ENCODE peak calls at places on chromosome 13, in ten cellular contexts. K, R, W, X, Z, L, T, H, A and U are unnamed samples.

GRCh38 chr13:43057653-43058317 is 34.4 kb downstream of the DNAJC15 start:
- DNase-seq in K (no peak), R (no peak), W (peak; percentile 2), X (no peak), Z (no peak), L (no peak), T (no peak), H (peak; percentile 23), A (no peak), U (peak; percentile 58)

GRCh38 chr13:47826481-47826880 is 174.6 kb downstream of the SUCLA2 start:
- DNase-seq in K (no peak), R (no peak), W (no peak), X (no peak), Z (no peak), L (no peak), T (peak; percentile 30), H (no peak), A (no peak), U (peak; percentile 17)

GRCh38 chr13:80462567-80462966 is 121.6 kb upstream of the SPRY2 start:
- DNase-seq in K (no peak), R (no peak), W (no peak), X (no peak), Z (no peak), L (no peak), T (no peak), H (no peak), A (no peak), U (no peak)

GRCh38 chr13:41520699-41521630 is 63.6 kb downstream of the RGCC start:
- DNase-seq in K (no peak), R (no peak), W (no peak), X (no peak), Z (no peak), L (no peak), T (peak; percentile 70), H (no peak), A (no peak), U (peak; percentile 19)

GRCh38 chr13:48942131-48942530 is 33.6 kb upstream of the FNDC3A start:
- DNase-seq in K (no peak), R (no peak), W (no peak), X (no peak), Z (peak; percentile 33), L (no peak), T (peak; percentile 77), H (no peak), A (no peak), U (peak; percentile 75)

GRCh38 chr13:95403349-95404140 is 102.3 kb upstream of the ABCC4 start:
- DNase-seq in K (no peak), R (no peak), W (no peak), X (no peak), Z (no peak), L (no peak), T (no peak), H (no peak), A (no peak), U (peak; percentile 6)

GRCh38 chr13:97302611-97303010 is 80.5 kb downstream of the MBNL2 start:
- DNase-seq in K (no peak), R (no peak), W (no peak), X (no peak), Z (no peak), L (no peak), T (no peak), H (no peak), A (no peak), U (no peak)

GRCh38 chr13:110576736-110577476 is 15.4 kb upstream of the RAB20 start:
- DNase-seq in K (no peak), R (peak; percentile 13), W (no peak), X (no peak), Z (no peak), L (no peak), T (no peak), H (no peak), A (no peak), U (no peak)

GRCh38 chr13:84684804-84685203 is 802.5 kb upstream of the SLITRK1 start:
- DNase-seq in K (no peak), R (no peak), W (no peak), X (no peak), Z (no peak), L (no peak), T (no peak), H (no peak), A (no peak), U (no peak)

GRCh38 chr13:113013303-113013702 is 44.3 kb downstream of the MCF2L start:
- DNase-seq in K (no peak), R (no peak), W (no peak), X (no peak), Z (no peak), L (peak; percentile 41), T (no peak), H (no peak), A (no peak), U (no peak)

GRCh38 chr13:20684535-20684934 is 19.0 kb upstream of the IL17D start:
- DNase-seq in K (no peak), R (no peak), W (no peak), X (no peak), Z (no peak), L (no peak), T (peak; percentile 35), H (no peak), A (no peak), U (peak; percentile 45)

GRCh38 chr13:112545866-112546265 is 42.1 kb downstream of the TUBGCP3 start:
- DNase-seq in K (no peak), R (no peak), W (no peak), X (no peak), Z (peak; percentile 20), L (no peak), T (peak; percentile 88), H (no peak), A (no peak), U (peak; percentile 85)

GRCh38 chr13:111183087-111183645 is 68.1 kb downstream of the ARHGEF7 start:
- DNase-seq in K (no peak), R (no peak), W (no peak), X (no peak), Z (no peak), L (no peak), T (no peak), H (no peak), A (no peak), U (no peak)

GRCh38 chr13:110421696-110422395 is 114.8 kb downstream of the COL4A2 start:
- DNase-seq in K (no peak), R (no peak), W (no peak), X (no peak), Z (no peak), L (no peak), T (no peak), H (no peak), A (no peak), U (peak; percentile 98)

GRCh38 chr13:111341886-111342285 is 21.4 kb downstream of the TEX29 start:
- DNase-seq in K (no peak), R (no peak), W (no peak), X (no peak), Z (no peak), L (no peak), T (no peak), H (no peak), A (peak; percentile 33), U (no peak)

GRCh38 chr13:105908581-105908980 is 626.9 kb downstream of the EFNB2 start:
- DNase-seq in K (no peak), R (no peak), W (no peak), X (no peak), Z (no peak), L (no peak), T (no peak), H (no peak), A (no peak), U (peak; percentile 46)

DNA sequence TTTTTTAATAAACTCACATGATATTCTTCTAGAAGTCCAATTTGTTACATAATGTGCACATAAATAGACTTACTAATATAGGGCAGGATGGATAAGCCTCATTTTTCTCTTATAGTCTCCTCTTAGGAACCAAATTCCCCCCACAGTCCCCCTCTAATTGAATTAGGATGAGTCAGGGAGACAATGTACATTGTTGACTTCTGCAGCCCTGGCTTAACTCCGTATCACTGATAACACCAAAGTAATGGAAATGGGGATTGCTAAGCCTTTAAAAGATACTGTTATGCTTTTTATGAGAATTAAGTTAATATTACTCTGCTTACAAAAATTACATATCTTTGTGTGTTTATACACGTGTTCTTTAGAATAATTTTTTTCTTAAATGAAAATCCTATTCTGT is 5.1 kb upstream of the PCDH9 start:
- DNase-seq in K (no peak), R (no peak), W (no peak), X (no peak), Z (no peak), L (no peak), T (no peak), H (no peak), A (no peak), U (no peak)
- H3K27ac ChIP-seq in K (peak overlapping the region; percentile 49), R (no peak overlapping the region), W (no peak overlapping the region), X (peak overlapping the region; percentile 99), Z (no peak overlapping the region), L (no peak overlapping the region), T (no peak overlapping the region), H (no peak overlapping the region), A (no peak overlapping the region), U (no peak overlapping the region)

GRCh38 chr13:33227927-33228644 is 57.5 kb downstream of the STARD13 start:
- DNase-seq in K (no peak), R (no peak), W (no peak), X (no peak), Z (no peak), L (no peak), T (peak; percentile 25), H (no peak), A (no peak), U (no peak)
- H3K27ac ChIP-seq in K (peak overlapping the region; percentile 83), R (no peak overlapping the region), W (no peak overlapping the region), X (peak overlapping the region; percentile 84), Z (no peak overlapping the region), L (no peak overlapping the region), T (peak overlapping the region; percentile 92), H (no peak overlapping the region), A (no peak overlapping the region), U (peak overlapping the region; percentile 86)

DNA sequence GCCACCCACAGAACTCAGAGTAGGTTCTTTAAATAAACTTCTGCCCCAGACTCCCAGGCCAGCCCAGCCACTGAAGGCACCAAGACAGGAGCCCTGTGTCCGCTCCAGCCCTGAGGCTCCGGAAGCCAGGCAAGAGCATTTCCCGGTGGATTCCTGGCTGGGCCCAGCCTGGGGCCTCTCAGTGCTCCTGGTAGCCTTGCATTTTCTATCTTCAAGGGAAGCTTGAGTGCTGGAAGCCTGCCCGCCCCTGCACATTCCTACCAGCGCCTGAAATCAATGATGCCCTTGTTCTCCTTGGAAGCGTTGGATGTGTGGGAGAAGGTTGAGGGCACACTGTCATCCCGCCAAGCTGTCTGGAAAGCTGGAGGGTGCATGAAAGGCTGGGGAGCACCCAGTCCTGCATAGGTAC is 70.3 kb downstream of the ALOX5AP start:
- DNase-seq in K (no peak), R (no peak), W (no peak), X (no peak), Z (no peak), L (no peak), T (no peak), H (no peak), A (no peak), U (no peak)
- H3K27ac ChIP-seq in K (peak overlapping the region; percentile 74), R (peak overlapping the region; percentile 10), W (no peak overlapping the region), X (no peak overlapping the region), Z (peak overlapping the region; percentile 23), L (peak overlapping the region; percentile 16), T (peak overlapping the region; percentile 55), H (no peak overlapping the region), A (no peak overlapping the region), U (no peak overlapping the region)

DNA sequence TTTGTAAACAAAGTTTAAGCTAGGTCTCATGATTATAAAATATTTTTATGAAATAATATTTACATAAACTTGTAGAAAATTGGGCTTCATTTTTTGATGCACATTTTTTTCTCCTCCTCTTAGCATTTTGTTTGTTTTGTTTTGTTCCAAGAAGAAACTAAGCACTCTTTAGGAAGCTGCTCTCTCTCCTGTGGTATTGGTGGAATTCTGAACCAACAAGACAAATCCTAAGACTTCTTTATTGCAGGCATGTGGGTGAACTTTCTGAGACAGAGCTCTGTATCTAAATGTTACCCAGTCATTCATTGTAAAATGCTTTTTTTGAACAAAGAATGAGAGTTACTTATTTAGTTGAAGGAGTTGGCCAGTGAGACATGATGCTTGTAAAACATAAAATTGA is 39.3 kb downstream of the LMO7 start:
- DNase-seq in K (no peak), R (no peak), W (no peak), X (no peak), Z (no peak), L (no peak), T (peak; percentile 30), H (no peak), A (no peak), U (peak; percentile 28)
- H3K27ac ChIP-seq in K (peak overlapping the region; percentile 73), R (peak overlapping the region; percentile 15), W (no peak overlapping the region), X (no peak overlapping the region), Z (no peak overlapping the region), L (no peak overlapping the region), T (peak overlapping the region; percentile 35), H (no peak overlapping the region), A (no peak overlapping the region), U (peak overlapping the region; percentile 63)